ENCODE peak calls at places on chromosome 15, in ten cellular contexts. G is substantia nigra; I is SK-N-MC; H is CD4-positive, alpha-beta T cell; A is effector memory CD4-positive, alpha-beta T cell; Y is lung; V is left ventricle myocardium inferior; O is neuronal stem cell; F is RWPE2; Z is Peyer's patch. T is an unnamed sample.

GRCh38 chr15:38370079-38370478 is 83.8 kb upstream of the FAM98B start:
- DNase-seq in A (no peak), V (no peak), Z (no peak), F (no peak), G (no peak), H (no peak), Y (no peak), I (no peak), O (no peak), T (no peak)

GRCh38 chr15:72782993-72783562 is 480 bp downstream of the ADPGK start:
- DNase-seq in Y (peak), H (no peak), O (no peak), A (peak), F (peak), V (peak), Z (peak), G (peak), I (no peak), T (no peak)

GRCh38 chr15:98734472-98735284 is 86.3 kb downstream of the IGF1R start:
- DNase-seq in G (no peak), F (no peak), Z (no peak), H (no peak), I (no peak), Y (no peak), V (no peak), A (no peak), O (no peak), T (no peak)

GRCh38 chr15:45635191-45635638 is 386 bp downstream of the SQOR start:
- DNase-seq in A (peak), V (peak), Z (peak), G (peak), O (peak), I (no peak), H (peak), Y (peak), F (peak), T (no peak)

GRCh38 chr15:80727196-80727595 is 32.1 kb downstream of the ABHD17C start:
- DNase-seq in I (no peak), Y (no peak), G (no peak), H (no peak), F (no peak), V (no peak), Z (no peak), O (no peak), A (no peak), T (no peak)

GRCh38 chr15:81043568-81044301 is 43.0 kb downstream of the TLNRD1 start:
- DNase-seq in Y (no peak), H (no peak), V (no peak), Z (no peak), I (no peak), A (no peak), O (no peak), F (no peak), G (no peak), T (no peak)

GRCh38 chr15:49468440-49468839 is 45.4 kb downstream of the FGF7 start:
- DNase-seq in H (no peak), Z (no peak), I (no peak), A (no peak), O (no peak), V (no peak), Y (no peak), F (no peak), G (no peak), T (no peak)

GRCh38 chr15:26261966-26262365 is 398.8 kb upstream of the ATP10A start:
- DNase-seq in O (no peak), G (no peak), V (peak), I (no peak), Z (no peak), A (no peak), H (no peak), Y (no peak), F (no peak), T (no peak)

GRCh38 chr15:76286231-76286879 is 24.9 kb downstream of the ETFA start:
- DNase-seq in V (no peak), H (peak), G (no peak), A (peak), F (no peak), Y (no peak), I (no peak), O (no peak), Z (no peak), T (no peak)

GRCh38 chr15:77342767-77343166 is 77.1 kb downstream of the PEAK1 start:
- DNase-seq in G (no peak), O (no peak), I (no peak), F (no peak), Y (no peak), Z (no peak), A (no peak), V (no peak), H (no peak), T (no peak)

DNA sequence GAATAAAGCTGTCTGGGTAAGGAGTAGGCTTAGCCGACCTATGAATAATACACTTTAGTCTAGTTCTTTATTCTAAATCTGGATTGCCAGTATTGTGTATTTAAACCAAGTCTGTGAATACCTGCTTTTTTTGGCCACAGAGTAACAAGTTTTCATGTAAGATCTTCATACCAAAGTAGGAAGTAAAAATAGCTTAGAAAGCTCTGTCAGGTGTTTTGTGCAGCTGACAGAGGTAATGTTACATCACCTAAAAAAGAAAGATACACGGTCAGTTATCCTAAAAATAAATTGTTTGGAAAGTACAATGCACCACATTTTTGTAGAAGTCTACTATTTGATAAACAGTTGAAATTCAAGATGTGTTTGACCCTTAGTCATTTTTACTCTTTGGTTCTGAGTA is 16.5 kb downstream of the CALML4 start:
- DNase-seq in H (no peak), V (no peak), Y (no peak), G (no peak), F (no peak), A (no peak), O (no peak), I (no peak), Z (no peak), T (no peak)
- H3K27ac ChIP-seq in H (no peak), V (peak), Y (no peak), G (peak), F (no peak), A (no peak), O (no peak), I (no peak), Z (no peak), T (peak)

DNA sequence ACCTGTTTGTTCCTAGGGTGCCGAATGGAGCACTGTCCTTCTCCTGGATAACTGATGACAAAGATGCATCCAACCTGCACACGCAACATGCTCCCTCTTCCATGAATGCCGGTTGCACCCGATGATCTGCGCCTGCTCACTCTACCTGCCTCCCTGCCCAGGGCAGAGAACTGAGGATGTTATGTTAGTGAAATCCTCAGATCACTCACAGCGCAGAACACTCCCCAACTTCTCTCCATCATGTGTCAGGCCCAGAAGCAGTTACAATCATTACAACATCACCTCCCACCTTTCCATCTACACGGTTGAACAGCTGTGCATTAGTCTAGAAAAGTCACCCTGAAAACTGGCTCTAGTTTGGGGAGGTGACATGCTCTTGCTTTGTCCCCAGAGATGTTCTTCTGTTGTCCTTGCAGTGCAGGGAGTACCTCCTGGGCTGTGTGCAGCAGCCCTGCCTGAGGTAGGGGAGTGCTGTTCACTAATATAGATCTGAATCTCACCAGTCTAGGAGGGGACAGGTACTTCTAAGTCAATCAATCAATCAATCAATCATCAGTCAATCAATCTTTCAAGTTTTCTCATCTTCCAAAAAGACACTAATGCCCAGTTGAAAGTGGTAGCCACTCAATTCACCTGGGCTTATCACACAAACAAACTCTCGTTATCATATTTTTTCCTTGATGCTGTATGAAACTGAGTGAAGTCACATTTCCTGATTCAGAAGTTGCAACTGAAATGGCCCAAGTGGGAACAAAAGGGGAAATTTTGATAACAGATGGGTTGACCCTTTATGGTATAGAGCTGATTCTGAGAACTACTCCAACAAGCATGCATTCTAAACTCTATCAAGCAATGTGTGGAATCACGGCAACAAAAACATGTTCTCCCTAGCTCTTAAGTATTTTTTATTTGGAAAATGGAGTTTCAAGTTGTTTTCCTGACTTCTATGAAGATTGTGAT is 15.4 kb upstream of the ISLR start:
- DNase-seq in F (no peak), O (no peak), G (no peak), H (no peak), A (no peak), Z (no peak), Y (no peak), V (no peak), I (no peak), T (peak)
- H3K27ac ChIP-seq in F (no peak), O (no peak), G (no peak), H (no peak), A (no peak), Z (no peak), Y (no peak), V (peak), I (no peak), T (peak)

DNA sequence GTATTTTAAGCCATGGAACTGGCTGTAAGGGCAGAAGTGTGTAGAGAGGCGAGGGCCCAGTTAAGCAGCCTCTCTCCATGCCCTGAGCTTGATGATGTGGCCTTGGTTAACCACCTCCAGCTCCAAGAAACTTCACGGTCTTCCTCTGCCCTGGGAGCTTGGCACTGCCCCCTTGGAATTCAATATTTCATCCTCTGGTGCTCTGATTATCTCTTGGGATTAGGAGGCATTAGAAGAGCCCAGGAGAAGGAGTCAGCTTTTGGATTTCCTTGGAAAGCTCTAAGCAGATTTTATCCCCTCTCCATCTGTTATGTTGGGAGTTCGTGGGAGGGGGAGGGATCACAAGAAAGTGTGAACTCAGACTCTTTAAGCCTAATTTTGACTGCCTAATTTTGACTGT is 132.7 kb upstream of the AGBL1 start:
- DNase-seq in Z (no peak), F (no peak), G (no peak), V (no peak), H (no peak), Y (no peak), I (no peak), O (no peak), A (no peak), T (no peak)
- H3K27ac ChIP-seq in Z (no peak), F (no peak), G (no peak), V (no peak), H (no peak), Y (no peak), I (no peak), O (no peak), A (no peak), T (no peak)

GRCh38 chr15:89591834-89592233 is 16.6 kb downstream of the TICRR start:
- DNase-seq in Y (no peak), A (no peak), Z (no peak), O (no peak), F (no peak), V (no peak), I (no peak), H (no peak), G (no peak), T (no peak)

GRCh38 chr15:89593018-89593417 is 17.7 kb downstream of the TICRR start:
- DNase-seq in Y (no peak), A (no peak), F (no peak), Z (no peak), H (no peak), G (no peak), I (no peak), V (no peak), O (no peak), T (no peak)

DNA sequence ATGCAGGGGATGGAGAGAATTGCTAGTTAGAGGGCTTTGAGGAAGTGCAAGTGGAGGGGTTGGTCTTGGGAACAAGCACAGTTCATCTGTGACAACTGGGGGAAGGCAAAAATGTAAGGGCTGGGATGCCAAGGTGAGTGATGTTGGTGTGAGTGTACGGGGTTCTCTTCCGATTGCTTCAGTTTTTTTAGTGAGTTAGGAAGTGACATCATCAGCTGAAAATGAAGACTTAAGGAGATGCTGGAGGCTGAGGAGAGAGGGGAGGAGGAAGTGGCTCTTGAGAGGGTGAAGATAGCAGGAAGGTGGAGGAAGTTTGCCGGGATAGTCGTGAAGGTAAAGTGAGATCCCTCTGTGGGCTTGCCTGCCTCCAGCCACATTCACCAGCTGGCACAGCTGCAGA is 12.7 kb downstream of the TICRR start:
- DNase-seq in G (no peak), V (no peak), H (no peak), F (no peak), A (no peak), Z (no peak), I (no peak), O (no peak), Y (no peak), T (no peak)
- H3K27ac ChIP-seq in G (no peak), V (no peak), H (no peak), F (peak), A (no peak), Z (no peak), I (no peak), O (no peak), Y (no peak), T (no peak)

T was measured in caudate nucleus.